ENCODE peak calls at places on chromosomes 7 and 10, in seven cellular contexts. One of them, this sample, is unnamed.

GRCh38 chr10:43322321-43322720 is 49.1 kb upstream of the FXYD4 start:
- DNase-seq in HT-29: no peak
- DNase-seq in AG08396: no peak
- DNase-seq in thoracic aorta: no peak
- DNase-seq in GM10248: no peak
- DNase-seq in Peyer's patch: peak; percentile 66
- DNase-seq in hypothalamus: peak; percentile 39
- DNase-seq in this sample: no peak

GRCh38 chr10:31272841-31273240 is 46.2 kb upstream of the ZEB1 start:
- DNase-seq in thoracic aorta: no peak
- DNase-seq in hypothalamus: no peak
- DNase-seq in AG08396: no peak
- DNase-seq in Peyer's patch: no peak
- DNase-seq in HT-29: no peak
- DNase-seq in GM10248: no peak
- DNase-seq in this sample: no peak

GRCh38 chr7:37342170-37342569 is 106.5 kb downstream of the ELMO1 start:
- DNase-seq in Peyer's patch: no peak
- DNase-seq in hypothalamus: no peak
- DNase-seq in thoracic aorta: no peak
- DNase-seq in AG08396: no peak
- DNase-seq in HT-29: no peak
- DNase-seq in GM10248: no peak
- DNase-seq in this sample: no peak

GRCh38 chr10:70856454-70856853 is 31.9 kb downstream of the PCBD1 start:
- DNase-seq in AG08396: no peak
- DNase-seq in thoracic aorta: no peak
- DNase-seq in hypothalamus: no peak
- DNase-seq in Peyer's patch: no peak
- DNase-seq in GM10248: no peak
- DNase-seq in HT-29: no peak
- DNase-seq in this sample: no peak

GRCh38 chr7:4265676-4266075 is 416.4 kb upstream of the FOXK1 start:
- DNase-seq in Peyer's patch: peak; percentile 19
- DNase-seq in thoracic aorta: no peak
- DNase-seq in GM10248: no peak
- DNase-seq in hypothalamus: no peak
- DNase-seq in AG08396: no peak
- DNase-seq in HT-29: no peak
- DNase-seq in this sample: no peak

GRCh38 chr10:118034755-118035154 is 12.0 kb downstream of the RAB11FIP2 start:
- DNase-seq in thoracic aorta: no peak
- DNase-seq in hypothalamus: no peak
- DNase-seq in HT-29: no peak
- DNase-seq in AG08396: no peak
- DNase-seq in Peyer's patch: no peak
- DNase-seq in GM10248: no peak
- DNase-seq in this sample: no peak

GRCh38 chr10:359762-360161 is 224.5 kb downstream of the ZMYND11 start:
- DNase-seq in HT-29: no peak
- DNase-seq in AG08396: no peak
- DNase-seq in thoracic aorta: no peak
- DNase-seq in hypothalamus: peak; percentile 23
- DNase-seq in Peyer's patch: no peak
- DNase-seq in GM10248: no peak
- DNase-seq in this sample: no peak

GRCh38 chr10:6579904-6580278 is at the start of gene PRKCQ:
- DNase-seq in hypothalamus: no peak
- DNase-seq in AG08396: no peak
- DNase-seq in HT-29: no peak
- DNase-seq in GM10248: peak; percentile 19
- DNase-seq in thoracic aorta: no peak
- DNase-seq in Peyer's patch: no peak
- DNase-seq in this sample: no peak

GRCh38 chr7:45582868-45583277 is 8.7 kb downstream of the ADCY1 start:
- DNase-seq in AG08396: no peak
- DNase-seq in hypothalamus: no peak
- DNase-seq in HT-29: no peak
- DNase-seq in Peyer's patch: no peak
- DNase-seq in thoracic aorta: no peak
- DNase-seq in GM10248: no peak
- DNase-seq in this sample: no peak

GRCh38 chr7:142894886-142895593 is 9.5 kb upstream of the TRPV6 start:
- DNase-seq in Peyer's patch: no peak
- DNase-seq in AG08396: no peak
- DNase-seq in GM10248: no peak
- DNase-seq in hypothalamus: no peak
- DNase-seq in thoracic aorta: no peak
- DNase-seq in HT-29: peak; percentile 55
- DNase-seq in this sample: no peak

GRCh38 chr10:59091239-59091638 is 85.2 kb upstream of the PHYHIPL start:
- DNase-seq in AG08396: no peak
- DNase-seq in GM10248: no peak
- DNase-seq in thoracic aorta: no peak
- DNase-seq in hypothalamus: peak; percentile 32
- DNase-seq in Peyer's patch: no peak
- DNase-seq in HT-29: no peak
- DNase-seq in this sample: no peak